ENCODE peak calls at places on chromosomes 3 and 15, in four cellular contexts. K, Y, C and F are unnamed samples.

GRCh38 chr3:26712211-26713026 is 89.8 kb downstream of the LRRC3B start:
- DNase-seq in Y (peak; percentile 50), K (peak; percentile 30), C (peak; percentile 8), F (peak; percentile 27)

GRCh38 chr3:51388286-51389029 is 2.6 kb upstream of the RBM15B start:
- DNase-seq in C (no peak), Y (no peak), K (peak; percentile 9), F (no peak)

GRCh38 chr15:99703603-99704443 is 29.4 kb downstream of the LYSMD4 start:
- DNase-seq in K (peak; percentile 89), C (peak; percentile 95), Y (peak; percentile 82), F (no peak)

GRCh38 chr3:177553586-177553985 is 356.3 kb upstream of the TBL1XR1 start:
- DNase-seq in C (no peak), Y (no peak), K (no peak), F (no peak)

GRCh38 chr15:41289953-41290352 is 42.4 kb downstream of the OIP5 start:
- DNase-seq in K (no peak), C (no peak), Y (no peak), F (no peak)

GRCh38 chr3:53863127-53863526 is 16.8 kb downstream of the IL17RB start:
- DNase-seq in K (no peak), Y (no peak), C (no peak), F (no peak)

GRCh38 chr3:23991236-23992050 is 46.4 kb downstream of the NR1D2 start:
- DNase-seq in C (peak; percentile 61), Y (no peak), K (no peak), F (no peak)

GRCh38 chr15:71106802-71107500 is 8.3 kb upstream of the THSD4 start:
- DNase-seq in K (peak; percentile 49), Y (no peak), C (no peak), F (no peak)

GRCh38 chr3:45343947-45344346 is 44.4 kb upstream of the LARS2 start:
- DNase-seq in Y (peak; percentile 34), C (peak; percentile 21), K (peak; percentile 61), F (peak; percentile 27)

GRCh38 chr15:101131489-101132389 is 120.1 kb downstream of the CHSY1 start:
- DNase-seq in K (no peak), Y (no peak), C (no peak), F (no peak)

GRCh38 chr3:174874258-174874657 is 15.1 kb downstream of the NAALADL2 start:
- DNase-seq in K (no peak), C (no peak), Y (no peak), F (no peak)

GRCh38 chr15:52337961-52338535 is 42.4 kb upstream of the MYO5C start:
- DNase-seq in K (no peak), Y (no peak), C (peak; percentile 42), F (no peak)

GRCh38 chr3:68892297-68892696 is 40.0 kb downstream of the TAFA4 start:
- DNase-seq in Y (no peak), K (no peak), C (no peak), F (no peak)

GRCh38 chr15:44023176-44023575 is 171.9 kb downstream of the FRMD5 start:
- DNase-seq in C (peak; percentile 59), K (no peak), Y (peak; percentile 18), F (no peak)

GRCh38 chr15:28955686-28956421 is 70.1 kb downstream of the APBA2 start:
- DNase-seq in C (no peak), K (peak; percentile 25), Y (no peak), F (no peak)

GRCh38 chr15:97683816-97684215 is 276.7 kb upstream of the ARRDC4 start:
- DNase-seq in Y (no peak), C (no peak), K (peak; percentile 2), F (no peak)

GRCh38 chr15:61575597-61575996 is 346.5 kb upstream of the RORA start:
- DNase-seq in K (no peak), C (no peak), Y (no peak), F (no peak)

GRCh38 chr3:65030847-65031463 is 343.2 kb upstream of the ADAMTS9 start:
- DNase-seq in Y (peak; percentile 70), K (peak; percentile 51), C (peak; percentile 79), F (no peak)

GRCh38 chr3:48413611-48414010 is 16.3 kb downstream of the PLXNB1 start:
- DNase-seq in K (no peak), C (no peak), Y (no peak), F (no peak)

GRCh38 chr3:8456118-8456811 is 45.4 kb upstream of the LMCD1 start:
- DNase-seq in Y (no peak), C (no peak), K (no peak), F (no peak)

GRCh38 chr3:146130881-146131371 is 30.1 kb downstream of the PLOD2 start:
- DNase-seq in K (no peak), C (no peak), Y (no peak), F (no peak)

GRCh38 chr3:155753038-155753647 is 8.3 kb upstream of the PLCH1 start:
- DNase-seq in C (peak; percentile 56), Y (peak; percentile 53), K (peak; percentile 58), F (no peak)

GRCh38 chr3:35675621-35676020 is 36.3 kb downstream of the ARPP21 start:
- DNase-seq in K (no peak), C (no peak), Y (no peak), F (no peak)

GRCh38 chr3:106113747-106114146 is 244.9 kb upstream of the CBLB start:
- DNase-seq in K (no peak), C (no peak), Y (no peak), F (no peak)

GRCh38 chr15:75195766-75196241 is 5.9 kb upstream of the C15orf39 start:
- DNase-seq in C (no peak), K (no peak), Y (no peak), F (no peak)

GRCh38 chr15:44298878-44299277 is 10.4 kb downstream of the GOLM2 start:
- DNase-seq in Y (peak; percentile 35), C (peak; percentile 2), K (no peak), F (no peak)

GRCh38 chr3:113431811-113432210 is 9.5 kb downstream of the CFAP44 start:
- DNase-seq in Y (peak; percentile 41), C (no peak), K (no peak), F (no peak)

GRCh38 chr3:18559323-18559972 is 134.3 kb upstream of the SATB1 start:
- DNase-seq in Y (peak; percentile 72), K (peak; percentile 52), C (peak; percentile 3), F (peak; percentile 57)

GRCh38 chr15:101269479-101270223 is 7.6 kb downstream of the SELENOS start:
- DNase-seq in Y (peak; percentile 29), C (peak; percentile 26), K (no peak), F (no peak)

GRCh38 chr3:45313743-45314403 is 74.5 kb upstream of the LARS2 start:
- DNase-seq in K (no peak), Y (no peak), C (no peak), F (no peak)

GRCh38 chr3:171606151-171606751 is 146.0 kb upstream of the TNIK start:
- DNase-seq in Y (no peak), C (no peak), K (no peak), F (no peak)

GRCh38 chr15:58434334-58434888 is 2.6 kb downstream of the LIPC start:
- DNase-seq in Y (no peak), K (no peak), C (no peak), F (no peak)